ENCODE peak calls at places on chromosomes 16 and 17, in eight cellular contexts. J is CD8-positive, alpha-beta T cell; O is stimulated activated CD8-positive, alpha-beta memory T cell treated with anti-CD3 and anti-CD28 coated beads, Interleukin-12 subunit alpha, Interleukin-12 subunit beta, amount 100 ng/mL, for 4 hours; Y is stimulated activated CD4-positive, alpha-beta T cell treated with anti-CD3 and anti-CD28 coated beads, Interleukin-12 subunit alpha, Interleukin-12 subunit beta, amount 100 ng/mL, for 4 hours; M is memory B cell; A is activated naive CD4-positive, alpha-beta T cell treated with anti-CD3 and anti-CD28 coated beads for 36 hours; S is epithelial cell of esophagus; U is fibroblast of pulmonary artery. B is an unnamed sample.
A peak's percentile ranks its signal among the peaks of the same experiment; 100 is the strongest.

GRCh38 chr17:69734656-69735055 is 320.2 kb downstream of the MAP2K6 start:
- DNase-seq in U (no peak), M (no peak), S (no peak), Y (no peak), A (no peak), J (no peak), O (no peak), B (no peak)

GRCh38 chr17:37037590-37038155 is 88.9 kb downstream of the AATF start:
- DNase-seq in J (no peak), O (no peak), S (no peak), A (no peak), M (no peak), Y (no peak), U (no peak), B (no peak)

GRCh38 chr16:69123894-69124293 is 8.5 kb downstream of the CHTF8 start:
- DNase-seq in A (peak; percentile 74), J (peak; percentile 69), O (peak; percentile 25), Y (peak; percentile 50), M (peak; percentile 65), S (peak; percentile 73), U (peak; percentile 82), B (no peak)

GRCh38 chr17:65231662-65232335 is 94.6 kb downstream of the RGS9 start:
- DNase-seq in O (no peak), M (no peak), A (peak; percentile 74), U (peak; percentile 82), J (peak; percentile 29), Y (peak; percentile 31), S (peak; percentile 89), B (peak; percentile 70)

GRCh38 chr16:4217246-4218131 is 24.4 kb downstream of the SRL start:
- DNase-seq in Y (no peak), M (no peak), O (no peak), S (no peak), A (no peak), U (peak; percentile 21), J (no peak), B (no peak)

GRCh38 chr17:17056167-17056562 is 13.9 kb downstream of the MPRIP start:
- DNase-seq in M (no peak), S (peak; percentile 24), U (no peak), O (no peak), Y (no peak), A (no peak), J (no peak), B (no peak)

GRCh38 chr16:50371936-50372595 is 3.3 kb upstream of the BRD7 start:
- DNase-seq in J (no peak), Y (no peak), O (no peak), M (no peak), S (no peak), A (peak; percentile 30), U (peak; percentile 30), B (no peak)

GRCh38 chr17:80164185-80164584 is 5.6 kb upstream of the CARD14 start:
- DNase-seq in O (no peak), M (no peak), A (no peak), U (no peak), S (no peak), Y (no peak), J (no peak), B (no peak)

GRCh38 chr16:61246592-61246991 is 789.6 kb downstream of the CDH8 start:
- DNase-seq in U (no peak), S (no peak), M (no peak), J (no peak), Y (no peak), O (no peak), A (no peak), B (no peak)

GRCh38 chr17:58666858-58667267 is 25.0 kb downstream of the TEX14 start:
- DNase-seq in O (no peak), M (peak; percentile 14), Y (peak; percentile 5), S (peak; percentile 80), U (peak; percentile 95), J (peak; percentile 35), A (peak; percentile 62), B (no peak)

GRCh38 chr16:6356881-6357280 is 975.8 kb upstream of the RBFOX1 start:
- DNase-seq in O (no peak), S (no peak), Y (no peak), A (no peak), J (no peak), U (no peak), M (no peak), B (no peak)

GRCh38 chr16:27708651-27709050 is 158.7 kb downstream of the KATNIP start:
- DNase-seq in Y (no peak), A (no peak), U (no peak), M (no peak), S (no peak), J (no peak), O (no peak), B (no peak)

B was measured in D721Med.